ENCODE peak calls at places on chromosomes 2 and 18, in five cellular contexts. M is amniotic stem cell, L is activated T-cell treated with anti-CD3 and anti-CD28 coated beads for 1 hour, G is NCI-H748 treated with DMSO at 0.1 percent for 48 hours, A is HS-5. Y is an unnamed sample.

GRCh38 chr2:32009479-32010256 is 1.1 kb downstream of the MEMO1 start:
- DNase-seq in M (no peak), L (peak; percentile 26), G (no peak), A (no peak), Y (no peak)

GRCh38 chr2:207418422-207418821 is 111.3 kb upstream of the CREB1 start:
- DNase-seq in M (no peak), L (no peak), G (no peak), A (no peak), Y (no peak)

GRCh38 chr2:182827182-182827879 is 39.1 kb downstream of the FRZB start:
- DNase-seq in M (no peak), L (no peak), G (no peak), A (no peak), Y (no peak)

GRCh38 chr2:10039658-10040410 is 3.5 kb upstream of the KLF11 start:
- DNase-seq in M (no peak), L (no peak), G (no peak), A (no peak), Y (no peak)

GRCh38 chr2:216989335-216990129 is 129.7 kb upstream of the TNP1 start:
- DNase-seq in M (no peak), L (no peak), G (no peak), A (no peak), Y (no peak)

GRCh38 chr2:85277416-85278158 is 50.2 kb downstream of the TGOLN2 start:
- DNase-seq in M (peak; percentile 82), L (no peak), G (no peak), A (no peak), Y (no peak)

GRCh38 chr2:204545861-204546773 is 842 bp downstream of the PARD3B start:
- DNase-seq in M (no peak), L (no peak), G (peak; percentile 64), A (no peak), Y (peak; percentile 31)

GRCh38 chr2:85787981-85788340 is 34.2 kb downstream of the ATOH8 start:
- DNase-seq in M (no peak), L (no peak), G (no peak), A (no peak), Y (no peak)

GRCh38 chr18:23504720-23505119 is 1.4 kb downstream of the RMC1 start:
- DNase-seq in M (no peak), L (no peak), G (no peak), A (no peak), Y (no peak)

GRCh38 chr2:178385595-178386148 is 65.3 kb downstream of the PRKRA start:
- DNase-seq in M (no peak), L (no peak), G (no peak), A (no peak), Y (no peak)

GRCh38 chr2:165058471-165059265 is 103.3 kb upstream of the SLC38A11 start:
- DNase-seq in M (no peak), L (no peak), G (no peak), A (no peak), Y (no peak)

GRCh38 chr2:36463365-36463764 is 107.8 kb downstream of the CRIM1 start:
- DNase-seq in M (no peak), L (no peak), G (no peak), A (no peak), Y (no peak)

GRCh38 chr2:161983010-161983651 is 90.9 kb downstream of the DPP4 start:
- DNase-seq in M (no peak), L (no peak), G (no peak), A (no peak), Y (no peak)

GRCh38 chr2:101823347-101823791 is 125.9 kb downstream of the MAP4K4 start:
- DNase-seq in M (peak; percentile 21), L (peak; percentile 58), G (peak; percentile 14), A (no peak), Y (no peak)

GRCh38 chr2:98463551-98463971 is 18.9 kb downstream of the INPP4A start:
- DNase-seq in M (no peak), L (no peak), G (no peak), A (no peak), Y (no peak)

GRCh38 chr2:9086465-9086864 is 83.0 kb upstream of the MBOAT2 start:
- DNase-seq in M (no peak), L (no peak), G (no peak), A (no peak), Y (no peak)

GRCh38 chr2:239035997-239036731 is 188.3 kb downstream of the TWIST2 start:
- DNase-seq in M (no peak), L (no peak), G (no peak), A (no peak), Y (peak; percentile 19)

GRCh38 chr2:71607490-71607889 is 154.1 kb downstream of the DYSF start:
- DNase-seq in M (no peak), L (no peak), G (no peak), A (no peak), Y (no peak)

GRCh38 chr2:52934920-52935640 is 832.5 kb upstream of the CHAC2 start:
- DNase-seq in M (no peak), L (no peak), G (no peak), A (no peak), Y (no peak)

GRCh38 chr2:230429513-230429912 is 13.5 kb downstream of the SP100 start:
- DNase-seq in M (no peak), L (no peak), G (no peak), A (no peak), Y (no peak)

GRCh38 chr18:59072727-59073421 is 66.8 kb upstream of the SEC11C start:
- DNase-seq in M (no peak), L (no peak), G (no peak), A (no peak), Y (no peak)

GRCh38 chr2:11566383-11566782 is 32.5 kb downstream of the GREB1 start:
- DNase-seq in M (no peak), L (no peak), G (no peak), A (no peak), Y (no peak)

GRCh38 chr2:15691586-15692310 is 100.1 kb downstream of the DDX1 start:
- DNase-seq in M (no peak), L (no peak), G (no peak), A (no peak), Y (no peak)

GRCh38 chr18:56933472-56933871 is 213.4 kb upstream of the BOD1L2 start:
- DNase-seq in M (no peak), L (no peak), G (no peak), A (no peak), Y (no peak)

GRCh38 chr2:8799004-8799403 is 38.4 kb downstream of the KIDINS220 start:
- DNase-seq in M (no peak), L (no peak), G (no peak), A (no peak), Y (no peak)

GRCh38 chr18:75130591-75131274 is 78.2 kb downstream of the PTGR3 start:
- DNase-seq in M (no peak), L (no peak), G (no peak), A (no peak), Y (no peak)

GRCh38 chr2:166881177-166881576 is 7.1 kb upstream of the XIRP2 start:
- DNase-seq in M (no peak), L (no peak), G (no peak), A (no peak), Y (no peak)

GRCh38 chr2:197322729-197323720 is 12.4 kb upstream of the ANKRD44 start:
- DNase-seq in M (no peak), L (no peak), G (no peak), A (no peak), Y (no peak)

GRCh38 chr2:8249191-8249590 is 432.7 kb upstream of the ID2 start:
- DNase-seq in M (no peak), L (no peak), G (no peak), A (no peak), Y (no peak)

GRCh38 chr2:207109768-207110167 is 56.0 kb downstream of the KLF7 start:
- DNase-seq in M (no peak), L (no peak), G (no peak), A (no peak), Y (no peak)

GRCh38 chr2:54945401-54946219 is 104.6 kb downstream of the RTN4 start:
- DNase-seq in M (no peak), L (no peak), G (no peak), A (peak; percentile 52), Y (no peak)

GRCh38 chr2:97707428-97708380 is 5.7 kb upstream of the ZAP70 start:
- DNase-seq in M (no peak), L (no peak), G (no peak), A (no peak), Y (no peak)

GRCh38 chr2:195477248-195477995 is 179.6 kb upstream of the SLC39A10 start:
- DNase-seq in M (peak; percentile 36), L (no peak), G (no peak), A (peak; percentile 51), Y (no peak)

GRCh38 chr2:230913406-230913805 is 11.6 kb downstream of the GPR55 start:
- DNase-seq in M (no peak), L (no peak), G (no peak), A (no peak), Y (peak; percentile 15)

Y was measured in DMS153.